ENCODE peak calls at places on chromosome 2, in seven cellular contexts. One of them, this sample, is unnamed.

GRCh38 chr2:234003972-234004617 is 46.4 kb upstream of the SPP2 start:
- DNase-seq in heart left ventricle: no peak
- DNase-seq in SIG-M5: no peak
- DNase-seq in astrocyte: peak; percentile 97
- DNase-seq in GM12865: no peak
- DNase-seq in NT2/D1: no peak
- DNase-seq in Ammon's horn: no peak
- DNase-seq in this sample: peak; percentile 91

GRCh38 chr2:219289537-219290361 is 10.6 kb downstream of the DNAJB2 start:
- DNase-seq in heart left ventricle: peak; percentile 78
- DNase-seq in SIG-M5: no peak
- DNase-seq in astrocyte: peak; percentile 91
- DNase-seq in GM12865: no peak
- DNase-seq in NT2/D1: no peak
- DNase-seq in Ammon's horn: peak; percentile 93
- DNase-seq in this sample: peak; percentile 15

GRCh38 chr2:209619782-209620181 is 151.8 kb upstream of the UNC80 start:
- DNase-seq in heart left ventricle: no peak
- DNase-seq in SIG-M5: peak; percentile 77
- DNase-seq in astrocyte: no peak
- DNase-seq in GM12865: peak; percentile 10
- DNase-seq in NT2/D1: no peak
- DNase-seq in Ammon's horn: peak; percentile 20
- DNase-seq in this sample: peak; percentile 99

GRCh38 chr2:157722580-157723234 is 94.0 kb upstream of the ACVR1C start:
- DNase-seq in heart left ventricle: no peak
- DNase-seq in SIG-M5: no peak
- DNase-seq in astrocyte: peak; percentile 13
- DNase-seq in GM12865: no peak
- DNase-seq in NT2/D1: no peak
- DNase-seq in Ammon's horn: no peak
- DNase-seq in this sample: peak; percentile 28

GRCh38 chr2:187383043-187383800 is 64.8 kb downstream of the CALCRL start:
- DNase-seq in heart left ventricle: no peak
- DNase-seq in SIG-M5: no peak
- DNase-seq in astrocyte: peak; percentile 69
- DNase-seq in GM12865: no peak
- DNase-seq in NT2/D1: no peak
- DNase-seq in Ammon's horn: no peak
- DNase-seq in this sample: no peak

GRCh38 chr2:27184115-27184514 is 27.7 kb upstream of the ATRAID start:
- DNase-seq in heart left ventricle: no peak
- DNase-seq in SIG-M5: no peak
- DNase-seq in astrocyte: no peak
- DNase-seq in GM12865: no peak
- DNase-seq in NT2/D1: no peak
- DNase-seq in Ammon's horn: no peak
- DNase-seq in this sample: peak; percentile 64

GRCh38 chr2:24945907-24946306 is 25.8 kb downstream of the DNAJC27 start:
- DNase-seq in heart left ventricle: no peak
- DNase-seq in SIG-M5: no peak
- DNase-seq in astrocyte: no peak
- DNase-seq in GM12865: no peak
- DNase-seq in NT2/D1: no peak
- DNase-seq in Ammon's horn: no peak
- DNase-seq in this sample: no peak

GRCh38 chr2:214696681-214697080 is 112.8 kb downstream of the BARD1 start:
- DNase-seq in heart left ventricle: no peak
- DNase-seq in SIG-M5: no peak
- DNase-seq in astrocyte: no peak
- DNase-seq in GM12865: no peak
- DNase-seq in NT2/D1: no peak
- DNase-seq in Ammon's horn: no peak
- DNase-seq in this sample: no peak

GRCh38 chr2:191645807-191646611 is 31.9 kb upstream of the NABP1 start:
- DNase-seq in heart left ventricle: no peak
- DNase-seq in SIG-M5: no peak
- DNase-seq in astrocyte: no peak
- DNase-seq in GM12865: no peak
- DNase-seq in NT2/D1: no peak
- DNase-seq in Ammon's horn: no peak
- DNase-seq in this sample: peak; percentile 40

GRCh38 chr2:218564056-218564455 is 4.1 kb downstream of the USP37 start:
- DNase-seq in heart left ventricle: no peak
- DNase-seq in SIG-M5: no peak
- DNase-seq in astrocyte: no peak
- DNase-seq in GM12865: no peak
- DNase-seq in NT2/D1: no peak
- DNase-seq in Ammon's horn: no peak
- DNase-seq in this sample: no peak

GRCh38 chr2:197293252-197294007 is 17.1 kb downstream of the ANKRD44 start:
- DNase-seq in heart left ventricle: no peak
- DNase-seq in SIG-M5: no peak
- DNase-seq in astrocyte: no peak
- DNase-seq in GM12865: peak; percentile 52
- DNase-seq in NT2/D1: no peak
- DNase-seq in Ammon's horn: peak; percentile 53
- DNase-seq in this sample: peak; percentile 74